ENCODE peak calls at places on chromosomes 13 and 19, in four cellular contexts. O is K562, T is GM12878, K is HepG2. J is an unnamed sample.

GRCh38 chr19:32345261-32346207 is at the start of gene ZNF507:
- DNase-seq in T (no peak), O (peak; percentile 95), K (peak; percentile 59), J (peak; percentile 99)

GRCh38 chr19:10432736-10433130 is 12.4 kb downstream of the PDE4A start:
- DNase-seq in T (no peak), O (no peak), K (no peak), J (no peak)

GRCh38 chr13:49681837-49682236 is 9.4 kb downstream of the EBPL start:
- DNase-seq in O (no peak), T (no peak), K (no peak), J (no peak)

GRCh38 chr13:44155422-44156293 is 218.0 kb upstream of the SERP2 start:
- DNase-seq in K (no peak), O (no peak), T (no peak), J (no peak)

GRCh38 chr19:18768046-18768771 is 22.9 kb downstream of the COMP start:
- DNase-seq in O (peak; percentile 58), K (no peak), T (no peak), J (peak; percentile 86)

GRCh38 chr19:1615156-1615765 is 10.0 kb upstream of the UQCR11 start:
- DNase-seq in K (no peak), T (no peak), O (no peak), J (no peak)

GRCh38 chr13:73200432-73200831 is 141.6 kb downstream of the KLF5 start:
- DNase-seq in T (no peak), O (no peak), K (no peak), J (no peak)

GRCh38 chr19:43634877-43635560 is 4.6 kb downstream of the CADM4 start:
- DNase-seq in T (no peak), K (peak; percentile 69), O (no peak), J (no peak)

GRCh38 chr19:1663854-1664253 is 11.4 kb upstream of the TCF3 start:
- DNase-seq in O (no peak), T (no peak), K (no peak), J (no peak)

GRCh38 chr19:3161453-3161852 is 17.1 kb upstream of the S1PR4 start:
- DNase-seq in O (no peak), K (no peak), T (no peak), J (no peak)

GRCh38 chr19:51359294-51359693 is 6.9 kb downstream of the ETFB start:
- DNase-seq in K (no peak), O (no peak), T (no peak), J (no peak)

GRCh38 chr19:4909172-4909896 is at the start of gene UHRF1:
- DNase-seq in T (no peak), O (peak; percentile 91), K (peak; percentile 58), J (peak; percentile 93)

GRCh38 chr13:20404488-20405222 is 121.0 kb downstream of the CRYL1 start:
- DNase-seq in K (no peak), T (no peak), O (no peak), J (no peak)

GRCh38 chr19:40592170-40592569 is 9.0 kb upstream of the LTBP4 start:
- DNase-seq in O (peak; percentile 47), K (peak; percentile 36), T (no peak), J (peak; percentile 58)

GRCh38 chr13:43122706-43123268 is 99.4 kb downstream of the DNAJC15 start:
- DNase-seq in O (no peak), K (no peak), T (no peak), J (peak; percentile 49)

GRCh38 chr19:57771417-57771816 is 1.9 kb downstream of the ZNF586 start:
- DNase-seq in T (no peak), K (no peak), O (no peak), J (no peak)

GRCh38 chr13:34779171-34779570 is 162.9 kb upstream of the NBEA start:
- DNase-seq in T (no peak), K (no peak), O (no peak), J (no peak)

GRCh38 chr13:113740286-113740556 is 18.8 kb upstream of the TMEM255B start:
- DNase-seq in O (no peak), K (no peak), T (no peak), J (no peak)

GRCh38 chr13:99501135-99501951 is at the start of gene TM9SF2:
- DNase-seq in K (peak; percentile 92), O (peak; percentile 91), T (peak; percentile 90), J (peak; percentile 95)
- TF ChIP-seq EP300 in K (peak; percentile 40), O (no peak), T (no peak), J (peak; percentile 23)

GRCh38 chr19:12113121-12113520 is 27.0 kb downstream of the ZNF20 start:
- DNase-seq in O (no peak), T (no peak), K (peak; percentile 51), J (no peak)

GRCh38 chr19:12112238-12112637 is 27.9 kb downstream of the ZNF20 start:
- DNase-seq in K (peak; percentile 79), O (no peak), T (no peak), J (no peak)

GRCh38 chr19:12112701-12113100 is 27.4 kb downstream of the ZNF20 start:
- DNase-seq in T (no peak), O (no peak), K (peak; percentile 61), J (no peak)

GRCh38 chr19:12111176-12111575 is 29.0 kb downstream of the ZNF20 start:
- DNase-seq in O (no peak), K (no peak), T (no peak), J (no peak)
- TF ChIP-seq FOXM1 in O (no peak), K (no peak), T (no peak), J (no peak)

GRCh38 chr13:40863723-40864122 is 74.3 kb downstream of the SLC25A15 start:
- DNase-seq in K (no peak), T (no peak), O (no peak), J (peak; percentile 24)
- TF ChIP-seq EP300 in K (no peak), T (no peak), O (no peak), J (no peak)

DNA sequence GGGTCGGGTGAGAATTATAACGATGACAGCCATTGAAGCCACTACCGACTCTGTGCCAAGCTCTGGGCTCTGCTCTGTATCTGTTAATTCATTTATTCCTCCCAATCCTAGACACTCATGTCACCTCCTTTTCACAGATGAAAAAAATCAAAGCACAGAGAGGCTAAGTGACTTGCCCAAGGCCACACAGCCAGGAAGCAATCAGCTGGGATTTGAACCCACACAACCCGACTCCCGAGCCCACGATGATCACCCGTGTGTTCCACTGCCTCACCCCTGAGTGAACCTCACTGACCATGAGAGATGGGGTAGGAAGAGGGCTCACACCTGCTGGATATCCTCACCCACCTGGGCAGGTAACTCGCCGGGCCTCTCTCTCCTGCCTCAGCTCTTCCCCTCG is 40.1 kb downstream of the ZNF473 start:
- DNase-seq in T (no peak), K (no peak), O (no peak), J (no peak)
- TF ChIP-seq FOXM1 in T (no peak), K (no peak), O (no peak), J (no peak)